ENCODE peak calls at places on chromosomes 7 and 10, in four cellular contexts. G is HepG2, D is K562, H is WTC11. Y is an unnamed sample.

GRCh38 chr7:141208539-141208938 is 134.7 kb downstream of the TMEM178B start:
- DNase-seq in G (no peak), D (no peak), H (peak; percentile 57), Y (no peak)

GRCh38 chr7:32126843-32127242 is 56.6 kb upstream of the PDE1C start:
- DNase-seq in G (no peak), D (no peak), H (no peak), Y (no peak)

GRCh38 chr10:35735412-35735811 is 93.3 kb upstream of the FZD8 start:
- DNase-seq in G (no peak), D (no peak), H (no peak), Y (no peak)

GRCh38 chr10:106506509-106507265 is 657.8 kb downstream of the SORCS1 start:
- DNase-seq in G (no peak), D (no peak), H (no peak), Y (no peak)

GRCh38 chr10:132704008-132704814 is 81.7 kb downstream of the NKX6-2 start:
- DNase-seq in G (no peak), D (no peak), H (no peak), Y (no peak)

GRCh38 chr7:26659121-26659520 is 205.3 kb downstream of the SKAP2 start:
- DNase-seq in G (no peak), D (no peak), H (no peak), Y (no peak)

GRCh38 chr10:4704034-4704545 is 121.9 kb upstream of the AKR1E2 start:
- DNase-seq in G (no peak), D (no peak), H (no peak), Y (no peak)

GRCh38 chr7:27143022-27143949 is at the start of gene HOXA5:
- DNase-seq in G (peak; percentile 90), D (no peak), H (peak; percentile 89), Y (peak; percentile 92)

GRCh38 chr7:135685306-135686084 is 23.2 kb downstream of the STMP1 start:
- DNase-seq in G (no peak), D (no peak), H (no peak), Y (no peak)

GRCh38 chr7:105521027-105521730 is 892 bp downstream of the PUS7 start:
- DNase-seq in G (peak; percentile 67), D (no peak), H (peak; percentile 36), Y (peak; percentile 86)
- TF ChIP-seq FOXJ3 in G (no peak), D (no peak), H (no peak), Y (no peak)

GRCh38 chr10:84902549-84902948 is 574.2 kb downstream of the CCSER2 start:
- DNase-seq in G (no peak), D (no peak), H (no peak), Y (peak; percentile 14)

GRCh38 chr10:84907461-84908010 is 579.1 kb downstream of the CCSER2 start:
- DNase-seq in G (no peak), D (no peak), H (no peak), Y (no peak)

GRCh38 chr10:84903320-84903719 is 574.9 kb downstream of the CCSER2 start:
- DNase-seq in G (no peak), D (no peak), H (no peak), Y (no peak)

GRCh38 chr10:84908491-84908890 is 580.1 kb downstream of the CCSER2 start:
- DNase-seq in G (no peak), D (no peak), H (no peak), Y (no peak)
- TF ChIP-seq FOXJ3 in G (no peak), D (no peak), H (no peak), Y (no peak)

GRCh38 chr10:115953983-115954382 is 319.0 kb downstream of the GFRA1 start:
- DNase-seq in G (no peak), D (no peak), H (no peak), Y (no peak)

GRCh38 chr10:115956225-115957009 is 316.6 kb downstream of the GFRA1 start:
- DNase-seq in G (no peak), D (no peak), H (no peak), Y (no peak)

GRCh38 chr10:115950320-115950719 is 322.7 kb downstream of the GFRA1 start:
- DNase-seq in G (no peak), D (no peak), H (no peak), Y (no peak)

GRCh38 chr10:115951242-115951641 is 321.8 kb downstream of the GFRA1 start:
- DNase-seq in G (no peak), D (no peak), H (no peak), Y (no peak)

GRCh38 chr10:115953203-115953602 is 319.8 kb downstream of the GFRA1 start:
- DNase-seq in G (no peak), D (no peak), H (no peak), Y (no peak)
- TF ChIP-seq FOXJ3 in G (no peak), D (no peak), H (no peak), Y (no peak)

DNA sequence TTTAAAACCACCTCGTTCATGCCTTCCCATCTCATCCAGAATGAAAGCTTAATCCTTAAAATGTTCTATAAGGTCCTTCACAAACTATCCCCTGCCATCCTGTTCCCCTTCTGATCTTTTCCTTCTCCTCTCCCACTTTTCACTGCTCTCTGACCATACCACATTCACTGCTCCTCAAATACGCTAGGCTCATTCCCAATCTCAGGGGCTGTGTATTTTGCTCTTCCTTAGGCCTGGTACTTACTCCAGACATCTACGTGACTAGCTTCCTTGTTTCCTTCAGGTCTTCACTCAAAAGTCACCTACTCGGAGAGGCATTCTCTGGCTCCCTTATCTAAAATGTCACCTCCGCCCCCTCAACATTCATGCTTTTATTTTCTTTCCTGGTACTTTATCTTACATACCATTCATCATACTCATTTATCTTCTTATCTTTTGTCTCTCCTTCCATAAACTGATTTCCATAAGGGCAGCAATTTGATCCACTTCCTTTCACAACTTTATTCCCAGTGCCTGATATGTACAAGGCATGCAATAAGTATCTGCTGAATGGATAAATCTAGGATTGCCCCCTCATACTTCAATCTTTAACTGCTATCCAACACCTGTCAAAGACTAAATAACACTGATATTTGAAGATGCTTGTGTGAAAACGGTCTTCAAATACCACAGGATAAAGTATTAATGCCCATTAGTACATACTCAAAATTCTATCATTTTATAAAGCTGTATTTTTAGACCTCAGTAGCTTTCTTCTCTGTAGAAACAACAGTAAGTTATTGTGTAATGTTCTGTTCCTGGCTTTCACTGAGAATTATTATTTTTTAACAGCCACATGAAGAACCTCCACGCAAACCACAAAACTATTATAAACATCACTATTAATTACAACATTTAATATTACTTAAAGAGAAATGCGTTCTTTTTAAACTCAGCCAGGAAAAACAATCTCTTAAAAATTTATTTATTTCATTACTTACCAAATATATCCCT is 27.0 kb downstream of the JMJD1C start:
- DNase-seq in G (no peak), D (peak; percentile 16), H (no peak), Y (no peak)
- TF ChIP-seq FOXJ3 in G (no peak), D (no peak), H (no peak), Y (no peak)

GRCh38 chr7:130996841-130997231 is 262.8 kb upstream of the KLF14 start:
- DNase-seq in G (peak; percentile 93), D (no peak), H (no peak), Y (no peak)
- TF ChIP-seq FOXJ3 in G (no peak), D (no peak), H (no peak), Y (no peak)

DNA sequence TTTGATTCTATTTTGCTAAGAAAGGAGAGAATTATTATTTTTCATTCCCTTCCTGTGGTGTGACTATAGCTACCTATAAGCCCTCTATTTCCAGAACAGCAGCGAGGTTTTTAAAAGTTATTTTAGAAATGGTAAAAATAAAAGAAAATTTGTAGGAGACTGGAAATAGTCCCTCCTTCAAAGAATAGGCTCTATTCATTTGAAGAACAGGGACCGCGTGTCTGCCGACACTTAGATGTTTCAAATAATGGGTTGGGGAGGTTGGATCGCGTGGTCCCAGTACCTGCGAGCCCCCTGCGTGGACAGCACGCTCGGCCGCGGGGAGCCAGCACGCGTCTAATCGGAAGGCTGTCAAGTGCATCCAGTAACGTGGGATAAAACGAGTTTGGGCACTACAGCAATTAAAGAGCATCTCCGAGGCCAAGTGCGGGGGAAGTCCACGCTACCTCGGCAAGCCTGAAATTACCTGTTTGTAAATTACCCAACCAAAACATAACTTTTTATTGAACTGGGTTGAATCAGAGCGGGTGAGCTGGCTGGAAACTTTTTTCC is 1.0 kb downstream of the CACNA2D1 start:
- DNase-seq in G (no peak), D (no peak), H (no peak), Y (peak; percentile 62)
- TF ChIP-seq FOXJ3 in G (no peak), D (no peak), H (no peak), Y (no peak)

GRCh38 chr10:94103902-94104301 is 110.2 kb downstream of the PLCE1 start:
- DNase-seq in G (no peak), D (no peak), H (no peak), Y (no peak)

GRCh38 chr10:94104316-94105060 is 110.8 kb downstream of the PLCE1 start:
- DNase-seq in G (peak; percentile 5), D (no peak), H (no peak), Y (no peak)

GRCh38 chr10:94103192-94103591 is 109.5 kb downstream of the PLCE1 start:
- DNase-seq in G (no peak), D (no peak), H (no peak), Y (no peak)

GRCh38 chr10:94107191-94107590 is 113.5 kb downstream of the PLCE1 start:
- DNase-seq in G (no peak), D (no peak), H (no peak), Y (no peak)

DNA sequence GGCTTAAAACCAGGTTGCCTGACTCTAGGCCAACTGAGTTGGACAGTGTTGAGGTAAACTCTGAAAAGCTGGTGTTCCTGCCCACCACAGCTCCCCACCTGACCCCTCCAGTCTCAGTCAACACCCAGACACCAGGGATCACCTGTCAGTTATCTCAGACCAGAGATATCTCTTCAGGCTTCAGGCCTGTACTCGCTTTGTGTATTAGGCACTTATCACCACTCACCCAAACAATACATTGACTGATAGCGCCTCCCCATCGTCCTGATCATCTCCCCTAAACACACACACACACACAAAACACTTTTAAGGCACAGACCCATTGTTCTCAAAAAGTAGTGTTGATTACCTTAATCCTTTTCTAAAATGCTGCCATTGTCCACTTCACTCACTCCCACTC is 111.5 kb downstream of the PLCE1 start:
- DNase-seq in G (no peak), D (no peak), H (no peak), Y (no peak)
- TF ChIP-seq FOXJ3 in G (no peak), D (no peak), H (no peak), Y (no peak)

Y was measured in SK-N-SH.